ENCODE peak calls at places on chromosomes 13 and 19, in ten cellular contexts. One of them, this sample, is unnamed.

GRCh38 chr13:43953370-43953769 is 73.7 kb downstream of the LACC1 start:
- DNase-seq in epithelial cell of esophagus: peak
- DNase-seq in AG04450: no peak
- DNase-seq in neural crest cell: no peak
- DNase-seq in astrocyte of the spinal cord: no peak
- DNase-seq in ascending aorta: no peak
- DNase-seq in AG04449: no peak
- DNase-seq in HFFc6: no peak
- DNase-seq in PC-3: peak
- DNase-seq in bronchial epithelial cell: peak
- DNase-seq in this sample: no peak

GRCh38 chr13:100941811-100942361 is 267.3 kb upstream of the TMTC4 start:
- DNase-seq in epithelial cell of esophagus: no peak
- DNase-seq in AG04450: no peak
- DNase-seq in neural crest cell: no peak
- DNase-seq in astrocyte of the spinal cord: no peak
- DNase-seq in ascending aorta: no peak
- DNase-seq in AG04449: no peak
- DNase-seq in HFFc6: no peak
- DNase-seq in PC-3: no peak
- DNase-seq in bronchial epithelial cell: no peak
- DNase-seq in this sample: no peak

GRCh38 chr13:48563611-48564010 is 30.7 kb upstream of the RCBTB2 start:
- DNase-seq in epithelial cell of esophagus: no peak
- DNase-seq in AG04450: no peak
- DNase-seq in neural crest cell: no peak
- DNase-seq in astrocyte of the spinal cord: no peak
- DNase-seq in ascending aorta: no peak
- DNase-seq in AG04449: no peak
- DNase-seq in HFFc6: no peak
- DNase-seq in PC-3: no peak
- DNase-seq in bronchial epithelial cell: no peak
- DNase-seq in this sample: no peak

GRCh38 chr13:109301711-109302110 is 484.7 kb downstream of the IRS2 start:
- DNase-seq in epithelial cell of esophagus: no peak
- DNase-seq in AG04450: no peak
- DNase-seq in neural crest cell: no peak
- DNase-seq in astrocyte of the spinal cord: no peak
- DNase-seq in ascending aorta: no peak
- DNase-seq in AG04449: no peak
- DNase-seq in HFFc6: no peak
- DNase-seq in PC-3: no peak
- DNase-seq in bronchial epithelial cell: no peak
- DNase-seq in this sample: no peak

GRCh38 chr19:45477713-45478453 is 10.1 kb downstream of the FOSB start:
- DNase-seq in epithelial cell of esophagus: peak
- DNase-seq in AG04450: no peak
- DNase-seq in neural crest cell: no peak
- DNase-seq in astrocyte of the spinal cord: no peak
- DNase-seq in ascending aorta: no peak
- DNase-seq in AG04449: no peak
- DNase-seq in HFFc6: no peak
- DNase-seq in PC-3: peak
- DNase-seq in bronchial epithelial cell: peak
- DNase-seq in this sample: no peak

GRCh38 chr13:37640499-37640898 is 41.9 kb upstream of the POSTN start:
- DNase-seq in epithelial cell of esophagus: peak
- DNase-seq in AG04450: peak
- DNase-seq in neural crest cell: no peak
- DNase-seq in astrocyte of the spinal cord: peak
- DNase-seq in ascending aorta: no peak
- DNase-seq in AG04449: no peak
- DNase-seq in HFFc6: peak
- DNase-seq in PC-3: peak
- DNase-seq in bronchial epithelial cell: peak
- DNase-seq in this sample: peak

GRCh38 chr19:46015961-46016425 is 6.9 kb downstream of the PGLYRP1 start:
- DNase-seq in epithelial cell of esophagus: no peak
- DNase-seq in AG04450: no peak
- DNase-seq in neural crest cell: no peak
- DNase-seq in astrocyte of the spinal cord: no peak
- DNase-seq in ascending aorta: no peak
- DNase-seq in AG04449: no peak
- DNase-seq in HFFc6: no peak
- DNase-seq in PC-3: no peak
- DNase-seq in bronchial epithelial cell: no peak
- DNase-seq in this sample: no peak

GRCh38 chr19:7900401-7900870 is 3.2 kb upstream of the MAP2K7 start:
- DNase-seq in epithelial cell of esophagus: no peak
- DNase-seq in AG04450: no peak
- DNase-seq in neural crest cell: no peak
- DNase-seq in astrocyte of the spinal cord: no peak
- DNase-seq in ascending aorta: no peak
- DNase-seq in AG04449: no peak
- DNase-seq in HFFc6: no peak
- DNase-seq in PC-3: no peak
- DNase-seq in bronchial epithelial cell: no peak
- DNase-seq in this sample: no peak

GRCh38 chr19:36577271-36577996 is 4.3 kb upstream of the ZNF529 start:
- DNase-seq in epithelial cell of esophagus: no peak
- DNase-seq in AG04450: no peak
- DNase-seq in neural crest cell: no peak
- DNase-seq in astrocyte of the spinal cord: no peak
- DNase-seq in ascending aorta: no peak
- DNase-seq in AG04449: no peak
- DNase-seq in HFFc6: no peak
- DNase-seq in PC-3: no peak
- DNase-seq in bronchial epithelial cell: no peak
- DNase-seq in this sample: no peak

GRCh38 chr19:36573948-36574726 is 1.0 kb upstream of the ZNF529 start:
- DNase-seq in epithelial cell of esophagus: peak
- DNase-seq in AG04450: no peak
- DNase-seq in neural crest cell: no peak
- DNase-seq in astrocyte of the spinal cord: peak
- DNase-seq in ascending aorta: no peak
- DNase-seq in AG04449: peak
- DNase-seq in HFFc6: peak
- DNase-seq in PC-3: peak
- DNase-seq in bronchial epithelial cell: peak
- DNase-seq in this sample: no peak

GRCh38 chr19:36572593-36573019 is 486 bp downstream of the ZNF529 start:
- DNase-seq in epithelial cell of esophagus: no peak
- DNase-seq in AG04450: no peak
- DNase-seq in neural crest cell: no peak
- DNase-seq in astrocyte of the spinal cord: no peak
- DNase-seq in ascending aorta: no peak
- DNase-seq in AG04449: no peak
- DNase-seq in HFFc6: no peak
- DNase-seq in PC-3: no peak
- DNase-seq in bronchial epithelial cell: no peak
- DNase-seq in this sample: no peak

GRCh38 chr19:36574762-36575161 is 1.7 kb upstream of the ZNF529 start:
- DNase-seq in epithelial cell of esophagus: no peak
- DNase-seq in AG04450: no peak
- DNase-seq in neural crest cell: no peak
- DNase-seq in astrocyte of the spinal cord: no peak
- DNase-seq in ascending aorta: no peak
- DNase-seq in AG04449: no peak
- DNase-seq in HFFc6: no peak
- DNase-seq in PC-3: no peak
- DNase-seq in bronchial epithelial cell: no peak
- DNase-seq in this sample: no peak

DNA sequence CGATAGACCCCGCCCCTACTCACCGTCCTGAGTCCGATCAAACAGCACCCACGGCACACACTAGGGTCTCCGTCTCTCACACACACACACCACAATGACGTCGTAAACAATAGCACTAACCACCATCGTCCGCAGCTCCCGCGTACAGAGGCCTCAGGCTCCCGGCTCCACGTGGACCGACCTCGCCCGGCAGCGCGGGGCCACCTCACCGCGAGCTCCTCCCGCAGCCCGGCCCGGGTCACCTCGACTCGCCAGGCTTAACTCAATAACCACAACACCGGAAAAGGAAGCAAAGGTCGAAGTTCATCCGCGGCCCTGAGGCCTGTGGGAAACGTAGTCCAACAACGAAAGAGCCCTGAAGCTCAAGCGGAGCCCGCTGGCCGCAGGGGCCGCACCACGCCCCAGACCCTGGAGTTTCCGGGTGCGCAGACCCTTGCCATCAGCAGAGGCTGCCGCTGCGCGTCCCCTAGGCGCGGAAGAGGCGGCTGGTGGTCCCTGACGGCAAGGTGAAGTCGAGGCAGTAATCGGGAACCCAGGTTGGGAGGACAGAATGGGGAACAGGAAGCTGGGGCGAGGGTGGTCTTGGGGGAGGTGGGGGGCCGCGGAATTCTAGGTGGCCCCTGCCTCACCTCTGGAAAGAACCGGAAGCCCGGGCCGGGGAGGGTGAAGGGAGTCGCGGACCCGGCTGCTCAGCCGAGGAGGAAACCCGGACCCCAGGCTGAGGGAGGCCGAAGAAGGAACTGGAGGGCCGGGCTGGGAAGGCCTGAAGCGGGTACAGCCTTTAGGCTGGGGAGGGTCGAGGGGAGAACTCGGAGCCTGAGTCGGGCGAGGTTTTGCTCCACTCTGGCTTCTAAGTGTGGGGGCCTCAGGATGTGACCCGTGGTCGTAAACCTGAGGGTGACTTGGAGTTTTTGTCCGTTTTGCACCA is at the start of gene ZNF529:
- DNase-seq in epithelial cell of esophagus: peak
- DNase-seq in AG04450: peak
- DNase-seq in neural crest cell: peak
- DNase-seq in astrocyte of the spinal cord: peak
- DNase-seq in ascending aorta: peak
- DNase-seq in AG04449: peak
- DNase-seq in HFFc6: peak
- DNase-seq in PC-3: peak
- DNase-seq in bronchial epithelial cell: peak
- DNase-seq in this sample: peak
- TF ChIP-seq CTCF in epithelial cell of esophagus: no peak
- TF ChIP-seq CTCF in AG04450: no peak
- TF ChIP-seq CTCF in neural crest cell: peak
- TF ChIP-seq CTCF in astrocyte of the spinal cord: no peak
- TF ChIP-seq CTCF in ascending aorta: no peak
- TF ChIP-seq CTCF in AG04449: no peak
- TF ChIP-seq CTCF in HFFc6: no peak
- TF ChIP-seq CTCF in PC-3: no peak
- TF ChIP-seq CTCF in bronchial epithelial cell: no peak
- TF ChIP-seq CTCF in this sample: no peak

GRCh38 chr19:12893582-12893981 is 2.6 kb downstream of the GCDH start:
- DNase-seq in epithelial cell of esophagus: no peak
- DNase-seq in AG04450: no peak
- DNase-seq in neural crest cell: no peak
- DNase-seq in astrocyte of the spinal cord: no peak
- DNase-seq in ascending aorta: no peak
- DNase-seq in AG04449: no peak
- DNase-seq in HFFc6: no peak
- DNase-seq in PC-3: no peak
- DNase-seq in bronchial epithelial cell: no peak
- DNase-seq in this sample: no peak

GRCh38 chr19:12891553-12892021 is 627 bp downstream of the GCDH start:
- DNase-seq in epithelial cell of esophagus: no peak
- DNase-seq in AG04450: no peak
- DNase-seq in neural crest cell: no peak
- DNase-seq in astrocyte of the spinal cord: no peak
- DNase-seq in ascending aorta: no peak
- DNase-seq in AG04449: no peak
- DNase-seq in HFFc6: no peak
- DNase-seq in PC-3: peak
- DNase-seq in bronchial epithelial cell: no peak
- DNase-seq in this sample: no peak

GRCh38 chr19:12885749-12886706 is 973 bp downstream of the KLF1 start:
- DNase-seq in epithelial cell of esophagus: no peak
- DNase-seq in AG04450: no peak
- DNase-seq in neural crest cell: no peak
- DNase-seq in astrocyte of the spinal cord: no peak
- DNase-seq in ascending aorta: no peak
- DNase-seq in AG04449: no peak
- DNase-seq in HFFc6: no peak
- DNase-seq in PC-3: no peak
- DNase-seq in bronchial epithelial cell: no peak
- DNase-seq in this sample: no peak

GRCh38 chr19:12886943-12887747 is at the start of gene KLF1:
- DNase-seq in epithelial cell of esophagus: no peak
- DNase-seq in AG04450: no peak
- DNase-seq in neural crest cell: no peak
- DNase-seq in astrocyte of the spinal cord: no peak
- DNase-seq in ascending aorta: no peak
- DNase-seq in AG04449: no peak
- DNase-seq in HFFc6: no peak
- DNase-seq in PC-3: no peak
- DNase-seq in bronchial epithelial cell: no peak
- DNase-seq in this sample: no peak

GRCh38 chr19:12890787-12891552 is at the start of gene GCDH:
- DNase-seq in epithelial cell of esophagus: peak
- DNase-seq in AG04450: peak
- DNase-seq in neural crest cell: peak
- DNase-seq in astrocyte of the spinal cord: peak
- DNase-seq in ascending aorta: peak
- DNase-seq in AG04449: peak
- DNase-seq in HFFc6: peak
- DNase-seq in PC-3: peak
- DNase-seq in bronchial epithelial cell: peak
- DNase-seq in this sample: peak
- TF ChIP-seq CTCF in epithelial cell of esophagus: no peak
- TF ChIP-seq CTCF in AG04450: no peak
- TF ChIP-seq CTCF in neural crest cell: no peak
- TF ChIP-seq CTCF in astrocyte of the spinal cord: no peak
- TF ChIP-seq CTCF in ascending aorta: no peak
- TF ChIP-seq CTCF in AG04449: no peak
- TF ChIP-seq CTCF in HFFc6: no peak
- TF ChIP-seq CTCF in PC-3: no peak
- TF ChIP-seq CTCF in bronchial epithelial cell: no peak
- TF ChIP-seq CTCF in this sample: no peak

DNA sequence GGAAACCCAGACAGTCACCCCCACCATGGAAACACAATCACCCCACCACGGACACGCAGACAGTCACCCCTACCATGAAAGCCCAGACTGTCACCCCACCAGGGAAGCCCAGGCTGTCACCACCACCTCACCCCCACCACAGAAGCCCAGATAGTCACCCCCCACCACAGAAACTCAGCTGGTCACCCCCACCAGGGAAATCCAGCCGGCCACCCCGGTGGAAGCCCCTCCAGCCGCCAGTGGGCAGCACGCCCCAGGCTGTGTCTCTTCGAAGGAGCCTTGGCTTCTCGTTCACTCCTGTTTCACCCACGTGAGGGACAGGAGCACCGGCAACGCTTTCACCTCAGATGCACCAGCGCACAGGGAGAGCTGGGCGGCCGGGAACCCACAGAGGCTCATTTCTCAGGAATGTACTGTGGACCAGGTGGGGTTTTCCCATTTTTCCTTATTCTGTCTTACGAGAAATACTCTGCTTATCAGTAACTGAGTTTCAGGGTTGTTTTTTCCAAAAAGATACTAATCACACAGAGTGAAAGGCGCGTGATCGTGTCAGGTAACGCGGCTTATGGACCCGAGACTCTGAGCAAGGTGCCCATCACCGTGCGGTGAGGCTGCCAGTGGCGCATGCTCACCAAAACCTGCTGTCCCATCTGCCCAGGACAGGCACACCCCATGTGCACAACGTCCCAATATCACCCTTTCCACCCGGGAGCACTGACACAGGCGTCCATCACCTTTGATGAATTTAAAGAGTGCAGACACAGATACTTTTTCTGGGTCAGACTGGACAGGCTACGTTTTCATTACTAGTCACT is 28.0 kb downstream of the CARS2 start:
- DNase-seq in epithelial cell of esophagus: no peak
- DNase-seq in AG04450: no peak
- DNase-seq in neural crest cell: no peak
- DNase-seq in astrocyte of the spinal cord: peak
- DNase-seq in ascending aorta: peak
- DNase-seq in AG04449: no peak
- DNase-seq in HFFc6: no peak
- DNase-seq in PC-3: no peak
- DNase-seq in bronchial epithelial cell: no peak
- DNase-seq in this sample: no peak
- TF ChIP-seq CTCF in epithelial cell of esophagus: no peak
- TF ChIP-seq CTCF in AG04450: no peak
- TF ChIP-seq CTCF in neural crest cell: no peak
- TF ChIP-seq CTCF in astrocyte of the spinal cord: no peak
- TF ChIP-seq CTCF in ascending aorta: no peak
- TF ChIP-seq CTCF in AG04449: no peak
- TF ChIP-seq CTCF in HFFc6: no peak
- TF ChIP-seq CTCF in PC-3: no peak
- TF ChIP-seq CTCF in bronchial epithelial cell: no peak
- TF ChIP-seq CTCF in this sample: no peak

GRCh38 chr19:19142347-19142746 is 4.1 kb upstream of the TMEM161A start:
- DNase-seq in epithelial cell of esophagus: peak
- DNase-seq in AG04450: no peak
- DNase-seq in neural crest cell: no peak
- DNase-seq in astrocyte of the spinal cord: no peak
- DNase-seq in ascending aorta: no peak
- DNase-seq in AG04449: no peak
- DNase-seq in HFFc6: no peak
- DNase-seq in PC-3: no peak
- DNase-seq in bronchial epithelial cell: no peak
- DNase-seq in this sample: no peak
- TF ChIP-seq CTCF in epithelial cell of esophagus: no peak
- TF ChIP-seq CTCF in AG04450: no peak
- TF ChIP-seq CTCF in neural crest cell: no peak
- TF ChIP-seq CTCF in astrocyte of the spinal cord: no peak
- TF ChIP-seq CTCF in ascending aorta: no peak
- TF ChIP-seq CTCF in AG04449: no peak
- TF ChIP-seq CTCF in HFFc6: no peak
- TF ChIP-seq CTCF in PC-3: no peak
- TF ChIP-seq CTCF in bronchial epithelial cell: no peak
- TF ChIP-seq CTCF in this sample: no peak

This sample was measured in astrocyte of the cerebellum.